ENCODE peak calls at places on chromosomes 13 and 19, in four cellular contexts. Y is IMR-90, M is cardiac fibroblast, X is psoas muscle. D is an unnamed sample.

GRCh38 chr19:49614096-49614857 is 23.3 kb downstream of the PRR12 start:
- DNase-seq in Y (peak; percentile 91), M (peak; percentile 72), X (no peak), D (peak; percentile 74)

GRCh38 chr19:34145741-34146202 is 26.5 kb upstream of the LSM14A start:
- DNase-seq in Y (peak; percentile 56), M (peak; percentile 67), X (no peak), D (peak; percentile 73)

GRCh38 chr19:18793144-18794028 is 2.3 kb upstream of the COMP start:
- DNase-seq in Y (no peak), M (no peak), X (no peak), D (no peak)

GRCh38 chr13:73465629-73465974 is 406.8 kb downstream of the KLF5 start:
- DNase-seq in Y (peak; percentile 42), M (no peak), X (no peak), D (no peak)

GRCh38 chr13:50082426-50083283 is 67.4 kb downstream of the KCNRG start:
- DNase-seq in Y (peak; percentile 68), M (peak; percentile 72), X (peak; percentile 68), D (peak; percentile 82)

GRCh38 chr13:49220035-49220855 is at the start of gene MLNR:
- DNase-seq in Y (no peak), M (peak; percentile 32), X (peak; percentile 58), D (no peak)

GRCh38 chr19:42216653-42217521 is 590 bp downstream of the DEDD2 start:
- DNase-seq in Y (peak; percentile 16), M (peak; percentile 40), X (peak; percentile 78), D (peak; percentile 52)

GRCh38 chr13:110546933-110547332 is 14.6 kb downstream of the RAB20 start:
- DNase-seq in Y (peak; percentile 89), M (peak; percentile 96), X (peak; percentile 82), D (peak; percentile 95)

GRCh38 chr13:113452942-113453901 is at the start of gene ADPRHL1:
- DNase-seq in Y (no peak), M (no peak), X (peak; percentile 91), D (no peak)

GRCh38 chr13:80558074-80558473 is 217.1 kb upstream of the SPRY2 start:
- DNase-seq in Y (no peak), M (no peak), X (no peak), D (no peak)

GRCh38 chr19:5172859-5173577 is 167.6 kb downstream of the PTPRS start:
- DNase-seq in Y (peak; percentile 98), M (peak; percentile 87), X (no peak), D (peak; percentile 92)

GRCh38 chr13:33550885-33551284 is 265.3 kb upstream of the STARD13 start:
- DNase-seq in Y (no peak), M (no peak), X (no peak), D (no peak)
- H3K4me3 ChIP-seq in Y (no peak overlapping the region), M (no peak overlapping the region), X (no peak overlapping the region), D (no peak overlapping the region)

GRCh38 chr13:41059896-41060722 is 1.2 kb upstream of the WBP4 start:
- DNase-seq in Y (peak; percentile 87), M (peak; percentile 92), X (peak; percentile 96), D (peak; percentile 89)

GRCh38 chr13:41059466-41059865 is 1.8 kb upstream of the WBP4 start:
- DNase-seq in Y (peak; percentile 11), M (peak; percentile 10), X (no peak), D (peak; percentile 31)

GRCh38 chr13:41060723-41061074 is 610 bp upstream of the WBP4 start:
- DNase-seq in Y (no peak), M (peak; percentile 84), X (peak; percentile 90), D (peak; percentile 73)

GRCh38 chr13:41061914-41062837 is 867 bp downstream of the WBP4 start:
- DNase-seq in Y (peak; percentile 64), M (peak; percentile 85), X (no peak), D (peak; percentile 84)

DNA sequence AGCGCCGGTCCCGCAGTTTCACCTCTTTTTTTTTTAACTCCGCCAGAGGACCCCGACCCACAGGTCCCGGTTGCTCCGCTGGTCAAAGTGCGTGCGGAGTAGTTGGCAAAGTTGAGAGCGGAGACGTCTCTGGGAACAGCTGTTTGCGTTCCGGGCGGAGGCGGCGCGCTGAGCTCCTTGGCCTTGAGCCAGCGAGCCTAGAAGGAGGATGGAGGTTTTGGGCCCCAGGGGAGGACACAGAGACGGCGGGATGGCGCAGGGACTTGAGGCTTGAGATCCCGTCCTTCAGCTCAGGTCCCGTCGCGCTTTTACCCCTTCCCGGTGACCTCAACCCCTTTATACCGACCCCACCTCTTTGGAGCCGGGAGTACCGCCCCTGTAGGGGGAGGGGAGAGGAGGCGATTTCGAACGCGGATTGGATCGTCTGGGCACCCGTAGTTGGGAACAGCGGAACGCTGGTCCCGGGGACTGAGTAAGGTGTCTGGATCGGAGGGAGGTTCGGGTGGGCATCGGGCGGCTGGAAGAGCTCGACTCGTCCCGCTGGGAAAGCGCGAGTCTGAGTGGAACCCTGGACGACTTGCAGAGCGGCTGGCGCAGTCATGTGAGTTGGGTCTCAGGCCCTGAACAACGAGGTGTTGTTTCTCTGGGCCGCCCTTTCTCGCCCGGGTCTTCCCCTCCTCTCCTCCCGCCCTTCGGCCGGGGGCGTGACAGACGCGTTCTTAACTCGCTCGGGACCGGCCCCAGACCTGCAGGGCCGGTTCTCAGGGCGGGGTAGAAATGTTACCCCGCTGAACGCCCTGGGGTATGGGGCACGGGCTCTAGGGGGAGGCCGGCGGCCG is at the start of gene WBP4:
- DNase-seq in Y (peak; percentile 95), M (peak; percentile 97), X (peak; percentile 97), D (peak; percentile 96)
- TF ChIP-seq CTCF in Y (peak; percentile 20), M (peak; percentile 21), X (no peak), D (peak; percentile 43)

DNA sequence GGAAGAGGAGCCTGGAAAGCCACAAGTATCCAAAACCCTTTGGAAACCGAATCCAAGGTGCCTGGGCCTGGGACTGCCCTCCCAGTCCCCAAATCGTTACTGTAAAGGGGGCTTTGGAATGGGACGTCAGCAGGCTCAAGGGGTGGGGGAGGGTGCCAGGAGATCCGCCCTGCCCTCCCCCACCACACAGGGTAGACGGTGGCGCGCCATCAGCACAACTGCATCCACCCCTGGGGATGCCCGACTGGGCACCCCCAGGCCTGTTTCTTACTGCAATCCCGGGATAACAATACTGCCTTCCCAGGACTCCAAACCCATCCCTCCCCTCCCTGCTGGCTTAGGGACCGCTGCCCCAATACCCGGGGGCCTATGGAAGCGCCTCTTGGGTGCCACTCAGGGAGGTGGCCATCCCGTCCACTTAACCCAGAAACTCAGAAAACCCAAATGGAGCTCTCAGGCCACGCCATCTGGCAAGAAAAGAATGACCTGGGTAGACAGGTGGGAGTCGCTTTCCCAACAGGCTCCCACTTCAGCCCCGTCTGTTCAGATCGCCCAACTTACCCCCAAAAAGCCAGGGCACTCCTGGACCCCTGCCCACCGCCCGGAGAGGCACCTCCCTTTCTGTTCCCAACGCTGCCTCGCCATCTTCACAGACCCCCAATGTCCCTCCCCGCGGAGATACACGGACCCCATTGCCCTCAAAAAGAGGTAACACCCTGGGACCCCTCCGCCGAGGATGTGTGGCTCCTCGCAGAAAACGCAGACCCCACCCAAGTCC is 2.4 kb downstream of the KLF16 start:
- DNase-seq in Y (no peak), M (no peak), X (no peak), D (no peak)
- H3K4me3 ChIP-seq in Y (peak overlapping the region; percentile 98), M (peak overlapping the region; percentile 88), X (no peak overlapping the region), D (peak overlapping the region; percentile 86)

DNA sequence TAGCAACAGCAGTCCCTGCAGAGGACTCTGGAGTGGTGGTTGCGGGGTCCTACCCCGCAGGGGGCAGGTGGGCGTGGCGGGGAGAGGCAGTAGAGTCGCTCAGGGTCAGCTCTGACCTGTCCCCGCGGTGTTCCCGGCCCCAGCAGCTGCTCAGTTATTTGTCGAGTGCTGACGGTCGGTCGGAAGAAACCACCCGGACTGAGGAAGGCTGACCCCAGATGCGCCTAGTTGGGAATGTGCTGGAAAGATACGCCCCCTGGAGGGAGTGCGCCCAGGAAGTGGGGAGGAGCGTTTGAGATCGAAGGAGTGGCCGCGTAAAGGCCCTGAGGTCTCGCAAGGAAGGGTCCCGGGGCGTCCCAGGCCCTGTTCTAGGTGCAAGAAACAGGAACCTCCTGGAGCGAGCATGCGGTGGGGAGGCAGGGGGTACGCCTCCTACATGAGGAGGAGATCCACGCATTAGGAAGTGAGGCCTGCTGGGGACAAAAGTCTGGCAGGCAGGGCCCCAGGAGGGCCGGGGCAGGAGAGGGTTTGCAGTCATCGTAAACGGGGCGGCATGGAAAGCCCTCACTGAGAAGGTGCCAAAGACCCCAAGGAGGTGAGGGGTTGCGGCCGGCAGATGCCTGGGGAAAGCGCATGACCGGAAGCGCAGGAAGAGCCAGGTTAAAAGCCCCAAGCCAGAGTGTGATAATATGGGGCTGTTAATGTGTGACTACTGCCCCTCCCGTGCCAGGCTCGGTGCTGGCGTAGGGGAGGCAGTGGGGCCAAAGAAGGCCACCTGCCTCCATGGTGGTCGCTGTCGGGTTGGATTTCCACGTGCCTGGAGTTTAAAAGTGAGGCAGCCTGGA is 9.1 kb downstream of the CCDC8 start:
- DNase-seq in Y (peak; percentile 31), M (peak; percentile 61), X (peak; percentile 66), D (no peak)
- TF ChIP-seq CTCF in Y (peak; percentile 27), M (no peak), X (peak; percentile 8), D (peak; percentile 11)

GRCh38 chr13:45950343-45950995 is 98.9 kb upstream of the SIAH3 start:
- DNase-seq in Y (peak; percentile 26), M (peak; percentile 13), X (no peak), D (peak; percentile 5)
- H3K4me3 ChIP-seq in Y (no peak overlapping the region), M (no peak overlapping the region), X (no peak overlapping the region), D (no peak overlapping the region)

DNA sequence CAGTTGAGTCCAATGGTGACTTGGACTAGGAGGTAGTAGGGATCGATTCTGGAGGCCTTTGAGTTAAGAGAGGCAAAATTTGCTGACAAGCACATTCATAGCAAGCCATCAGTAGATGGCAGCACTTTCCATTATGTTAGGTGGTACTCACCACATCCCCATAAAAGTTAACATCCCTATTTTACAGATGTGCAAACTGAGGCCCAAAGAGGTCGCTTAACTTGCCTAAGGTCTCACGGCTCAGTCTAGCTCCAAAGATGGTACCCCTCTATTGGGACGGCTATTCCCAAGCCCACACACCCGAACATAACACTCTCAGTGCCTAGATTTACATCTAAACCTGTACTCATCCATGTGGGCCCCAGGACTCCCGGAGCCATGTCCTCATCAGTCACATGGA is 21.5 kb upstream of the FOSB start:
- DNase-seq in Y (peak; percentile 52), M (peak; percentile 67), X (no peak), D (peak; percentile 71)
- TF ChIP-seq CTCF in Y (peak; percentile 54), M (peak; percentile 40), X (peak; percentile 21), D (peak; percentile 58)

DNA sequence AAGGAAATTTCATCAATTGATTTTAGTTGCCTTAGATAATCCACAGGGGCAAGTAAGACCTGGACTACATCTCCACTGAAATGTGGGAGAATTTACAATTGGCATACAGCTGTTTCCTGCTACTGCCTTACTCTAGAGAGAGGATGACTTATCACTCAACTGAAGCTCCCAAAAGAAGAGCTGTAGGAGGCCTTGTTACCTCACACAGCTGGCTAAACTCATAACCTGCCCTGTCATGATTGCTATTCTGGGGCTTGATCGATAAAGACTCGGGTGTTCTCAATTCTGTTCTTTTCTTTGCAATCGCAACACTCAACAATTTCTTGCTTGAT is 1396.4 kb downstream of the EFNB2 start:
- DNase-seq in Y (no peak), M (no peak), X (no peak), D (no peak)
- H3K4me3 ChIP-seq in Y (no peak overlapping the region), M (no peak overlapping the region), X (no peak overlapping the region), D (no peak overlapping the region)

DNA sequence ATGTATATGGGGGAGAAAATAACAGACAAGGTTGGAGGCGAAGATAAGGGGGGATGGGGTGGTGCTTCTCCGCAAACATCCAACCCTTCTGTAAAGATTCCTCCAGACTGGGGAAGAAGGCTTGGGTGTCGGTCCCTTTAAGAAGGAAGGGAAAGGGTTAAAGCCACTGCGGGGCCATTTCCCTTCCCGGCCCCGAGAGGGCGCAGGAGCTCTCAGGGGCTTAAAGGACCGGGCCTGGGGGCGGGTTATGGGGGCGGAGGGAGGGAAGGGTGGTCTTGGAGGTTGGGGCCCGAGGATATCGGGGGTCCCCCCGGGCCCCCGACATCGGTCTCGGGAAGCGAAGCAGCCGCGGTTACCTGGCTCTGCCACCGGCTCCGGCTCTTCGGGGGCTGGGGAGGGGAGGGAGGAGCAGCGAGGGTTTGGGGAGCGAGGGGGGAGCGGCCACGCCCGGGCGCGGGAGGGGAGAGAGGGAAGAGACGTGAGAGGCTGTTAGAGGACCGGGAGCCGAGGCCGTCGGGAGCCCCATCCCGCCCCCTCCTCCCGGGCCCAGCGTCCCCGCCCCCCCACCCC is 2.8 kb downstream of the TNNT1 start:
- DNase-seq in Y (no peak), M (no peak), X (no peak), D (no peak)
- TF ChIP-seq CTCF in Y (peak; percentile 50), M (peak; percentile 66), X (peak; percentile 36), D (peak; percentile 62)

GRCh38 chr13:70809588-70809987 is 701.3 kb upstream of the KLHL1 start:
- DNase-seq in Y (no peak), M (no peak), X (no peak), D (no peak)
- H3K4me3 ChIP-seq in Y (no peak overlapping the region), M (no peak overlapping the region), X (no peak overlapping the region), D (no peak overlapping the region)

D was measured in choroid plexus epithelial cell.